ENCODE peak calls at places on chromosome 16, in ten cellular contexts. One of them, this sample, is unnamed.

GRCh38 chr16:77782694-77783093 is 5.7 kb upstream of the VAT1L start:
- DNase-seq in fibroblast of lung: peak
- DNase-seq in stimulated activated CD4-positive, alpha-beta T cell treated with anti-CD3 and anti-CD28 coated beads, Interleukin-1b, Interleukin-23, amount 100 ng/mL, for 1 hour: no peak
- DNase-seq in hypothalamus: no peak
- DNase-seq in transverse colon: no peak
- DNase-seq in Caco-2: peak
- DNase-seq in effector CD8-positive, alpha-beta T cell: no peak
- DNase-seq in omental fat pad: no peak
- DNase-seq in CD8-positive, alpha-beta memory T cell: no peak
- DNase-seq in H9: no peak
- DNase-seq in this sample: no peak

GRCh38 chr16:5056347-5056746 is 9.4 kb downstream of the C16orf89 start:
- DNase-seq in stimulated activated CD4-positive, alpha-beta T cell treated with anti-CD3 and anti-CD28 coated beads, Interleukin-1b, Interleukin-23, amount 100 ng/mL, for 1 hour: no peak
- DNase-seq in H9: peak
- DNase-seq in omental fat pad: no peak
- DNase-seq in hypothalamus: no peak
- DNase-seq in effector CD8-positive, alpha-beta T cell: peak
- DNase-seq in fibroblast of lung: no peak
- DNase-seq in Caco-2: peak
- DNase-seq in CD8-positive, alpha-beta memory T cell: peak
- DNase-seq in transverse colon: peak
- DNase-seq in this sample: no peak

GRCh38 chr16:89256651-89257254 is 39.2 kb downstream of the ZNF778 start:
- DNase-seq in H9: peak
- DNase-seq in fibroblast of lung: peak
- DNase-seq in effector CD8-positive, alpha-beta T cell: peak
- DNase-seq in stimulated activated CD4-positive, alpha-beta T cell treated with anti-CD3 and anti-CD28 coated beads, Interleukin-1b, Interleukin-23, amount 100 ng/mL, for 1 hour: peak
- DNase-seq in Caco-2: peak
- DNase-seq in CD8-positive, alpha-beta memory T cell: peak
- DNase-seq in transverse colon: peak
- DNase-seq in hypothalamus: no peak
- DNase-seq in omental fat pad: no peak
- DNase-seq in this sample: no peak

GRCh38 chr16:89958068-89958467 is 9.5 kb downstream of the DEF8 start:
- DNase-seq in fibroblast of lung: peak
- DNase-seq in stimulated activated CD4-positive, alpha-beta T cell treated with anti-CD3 and anti-CD28 coated beads, Interleukin-1b, Interleukin-23, amount 100 ng/mL, for 1 hour: no peak
- DNase-seq in transverse colon: no peak
- DNase-seq in Caco-2: peak
- DNase-seq in effector CD8-positive, alpha-beta T cell: no peak
- DNase-seq in hypothalamus: no peak
- DNase-seq in H9: peak
- DNase-seq in CD8-positive, alpha-beta memory T cell: no peak
- DNase-seq in omental fat pad: no peak
- DNase-seq in this sample: peak

GRCh38 chr16:24273511-24273910 is 17.4 kb downstream of the CACNG3 start:
- DNase-seq in omental fat pad: no peak
- DNase-seq in hypothalamus: no peak
- DNase-seq in effector CD8-positive, alpha-beta T cell: no peak
- DNase-seq in Caco-2: no peak
- DNase-seq in CD8-positive, alpha-beta memory T cell: no peak
- DNase-seq in H9: no peak
- DNase-seq in stimulated activated CD4-positive, alpha-beta T cell treated with anti-CD3 and anti-CD28 coated beads, Interleukin-1b, Interleukin-23, amount 100 ng/mL, for 1 hour: no peak
- DNase-seq in transverse colon: no peak
- DNase-seq in fibroblast of lung: peak
- DNase-seq in this sample: no peak

GRCh38 chr16:87582221-87582965 is 19.9 kb upstream of the JPH3 start:
- DNase-seq in stimulated activated CD4-positive, alpha-beta T cell treated with anti-CD3 and anti-CD28 coated beads, Interleukin-1b, Interleukin-23, amount 100 ng/mL, for 1 hour: no peak
- DNase-seq in effector CD8-positive, alpha-beta T cell: no peak
- DNase-seq in omental fat pad: no peak
- DNase-seq in Caco-2: no peak
- DNase-seq in CD8-positive, alpha-beta memory T cell: no peak
- DNase-seq in transverse colon: peak
- DNase-seq in H9: no peak
- DNase-seq in hypothalamus: no peak
- DNase-seq in fibroblast of lung: peak
- DNase-seq in this sample: no peak

GRCh38 chr16:22732315-22732840 is 81.6 kb upstream of the HS3ST2 start:
- DNase-seq in stimulated activated CD4-positive, alpha-beta T cell treated with anti-CD3 and anti-CD28 coated beads, Interleukin-1b, Interleukin-23, amount 100 ng/mL, for 1 hour: no peak
- DNase-seq in CD8-positive, alpha-beta memory T cell: no peak
- DNase-seq in effector CD8-positive, alpha-beta T cell: no peak
- DNase-seq in transverse colon: no peak
- DNase-seq in omental fat pad: no peak
- DNase-seq in hypothalamus: no peak
- DNase-seq in Caco-2: no peak
- DNase-seq in fibroblast of lung: no peak
- DNase-seq in H9: no peak
- DNase-seq in this sample: no peak

GRCh38 chr16:73191111-73192046 is 143.5 kb upstream of the ZFHX3 start:
- DNase-seq in fibroblast of lung: no peak
- DNase-seq in hypothalamus: no peak
- DNase-seq in Caco-2: no peak
- DNase-seq in CD8-positive, alpha-beta memory T cell: no peak
- DNase-seq in omental fat pad: no peak
- DNase-seq in stimulated activated CD4-positive, alpha-beta T cell treated with anti-CD3 and anti-CD28 coated beads, Interleukin-1b, Interleukin-23, amount 100 ng/mL, for 1 hour: no peak
- DNase-seq in effector CD8-positive, alpha-beta T cell: no peak
- DNase-seq in H9: no peak
- DNase-seq in transverse colon: no peak
- DNase-seq in this sample: no peak

GRCh38 chr16:22728167-22728836 is 85.7 kb upstream of the HS3ST2 start:
- DNase-seq in omental fat pad: no peak
- DNase-seq in stimulated activated CD4-positive, alpha-beta T cell treated with anti-CD3 and anti-CD28 coated beads, Interleukin-1b, Interleukin-23, amount 100 ng/mL, for 1 hour: no peak
- DNase-seq in effector CD8-positive, alpha-beta T cell: no peak
- DNase-seq in hypothalamus: no peak
- DNase-seq in CD8-positive, alpha-beta memory T cell: no peak
- DNase-seq in Caco-2: no peak
- DNase-seq in H9: no peak
- DNase-seq in transverse colon: no peak
- DNase-seq in fibroblast of lung: no peak
- DNase-seq in this sample: no peak

GRCh38 chr16:5003211-5003610 is 30.5 kb downstream of the NAGPA start:
- DNase-seq in fibroblast of lung: no peak
- DNase-seq in Caco-2: no peak
- DNase-seq in H9: no peak
- DNase-seq in stimulated activated CD4-positive, alpha-beta T cell treated with anti-CD3 and anti-CD28 coated beads, Interleukin-1b, Interleukin-23, amount 100 ng/mL, for 1 hour: no peak
- DNase-seq in omental fat pad: no peak
- DNase-seq in hypothalamus: no peak
- DNase-seq in CD8-positive, alpha-beta memory T cell: no peak
- DNase-seq in effector CD8-positive, alpha-beta T cell: no peak
- DNase-seq in transverse colon: no peak
- DNase-seq in this sample: no peak

GRCh38 chr16:3662601-3663000 is 8.1 kb downstream of the DNASE1 start:
- DNase-seq in effector CD8-positive, alpha-beta T cell: no peak
- DNase-seq in stimulated activated CD4-positive, alpha-beta T cell treated with anti-CD3 and anti-CD28 coated beads, Interleukin-1b, Interleukin-23, amount 100 ng/mL, for 1 hour: no peak
- DNase-seq in CD8-positive, alpha-beta memory T cell: no peak
- DNase-seq in Caco-2: no peak
- DNase-seq in H9: peak
- DNase-seq in omental fat pad: no peak
- DNase-seq in hypothalamus: no peak
- DNase-seq in transverse colon: no peak
- DNase-seq in fibroblast of lung: no peak
- DNase-seq in this sample: no peak

GRCh38 chr16:1964046-1964505 is 550 bp downstream of the RPS2 start:
- DNase-seq in effector CD8-positive, alpha-beta T cell: no peak
- DNase-seq in hypothalamus: peak
- DNase-seq in fibroblast of lung: peak
- DNase-seq in Caco-2: peak
- DNase-seq in transverse colon: no peak
- DNase-seq in omental fat pad: no peak
- DNase-seq in CD8-positive, alpha-beta memory T cell: peak
- DNase-seq in H9: no peak
- DNase-seq in stimulated activated CD4-positive, alpha-beta T cell treated with anti-CD3 and anti-CD28 coated beads, Interleukin-1b, Interleukin-23, amount 100 ng/mL, for 1 hour: no peak
- DNase-seq in this sample: no peak

GRCh38 chr16:88691924-88692560 is 5.7 kb upstream of the SNAI3 start:
- DNase-seq in hypothalamus: no peak
- DNase-seq in omental fat pad: no peak
- DNase-seq in stimulated activated CD4-positive, alpha-beta T cell treated with anti-CD3 and anti-CD28 coated beads, Interleukin-1b, Interleukin-23, amount 100 ng/mL, for 1 hour: no peak
- DNase-seq in H9: no peak
- DNase-seq in transverse colon: peak
- DNase-seq in Caco-2: no peak
- DNase-seq in effector CD8-positive, alpha-beta T cell: no peak
- DNase-seq in CD8-positive, alpha-beta memory T cell: no peak
- DNase-seq in fibroblast of lung: no peak
- DNase-seq in this sample: no peak

GRCh38 chr16:83345846-83346245 is 461.9 kb upstream of the HSBP1 start:
- DNase-seq in hypothalamus: no peak
- DNase-seq in stimulated activated CD4-positive, alpha-beta T cell treated with anti-CD3 and anti-CD28 coated beads, Interleukin-1b, Interleukin-23, amount 100 ng/mL, for 1 hour: no peak
- DNase-seq in fibroblast of lung: no peak
- DNase-seq in Caco-2: no peak
- DNase-seq in effector CD8-positive, alpha-beta T cell: no peak
- DNase-seq in omental fat pad: no peak
- DNase-seq in transverse colon: no peak
- DNase-seq in CD8-positive, alpha-beta memory T cell: no peak
- DNase-seq in H9: no peak
- DNase-seq in this sample: no peak

GRCh38 chr16:10519929-10520868 is 60.2 kb downstream of the EMP2 start:
- DNase-seq in fibroblast of lung: no peak
- DNase-seq in transverse colon: no peak
- DNase-seq in omental fat pad: no peak
- DNase-seq in stimulated activated CD4-positive, alpha-beta T cell treated with anti-CD3 and anti-CD28 coated beads, Interleukin-1b, Interleukin-23, amount 100 ng/mL, for 1 hour: no peak
- DNase-seq in Caco-2: peak
- DNase-seq in effector CD8-positive, alpha-beta T cell: no peak
- DNase-seq in H9: no peak
- DNase-seq in hypothalamus: no peak
- DNase-seq in CD8-positive, alpha-beta memory T cell: no peak
- DNase-seq in this sample: no peak